ENCODE peak calls at places on chromosome 7, in nine cellular contexts. One of them, this sample, is unnamed.

GRCh38 chr7:2853147-2853546 is 9.0 kb upstream of the GNA12 start:
- DNase-seq in GM06990: no peak
- DNase-seq in kidney epithelial cell: no peak
- DNase-seq in AG08396: no peak
- DNase-seq in NCI-H2029 treated with DMSO at 0.1 percent for 48 hours: no peak
- DNase-seq in NCI-H2081: no peak
- DNase-seq in H54: no peak
- DNase-seq in foreskin melanocyte: no peak
- DNase-seq in dorsolateral prefrontal cortex: no peak
- DNase-seq in this sample: no peak

GRCh38 chr7:69597278-69598076 is 798 bp upstream of the AUTS2 start:
- DNase-seq in GM06990: peak; percentile 59
- DNase-seq in kidney epithelial cell: no peak
- DNase-seq in AG08396: peak; percentile 20
- DNase-seq in NCI-H2029 treated with DMSO at 0.1 percent for 48 hours: no peak
- DNase-seq in NCI-H2081: no peak
- DNase-seq in H54: peak; percentile 48
- DNase-seq in foreskin melanocyte: no peak
- DNase-seq in dorsolateral prefrontal cortex: no peak
- DNase-seq in this sample: no peak

GRCh38 chr7:20470726-20471125 is 140.0 kb downstream of the ITGB8 start:
- DNase-seq in GM06990: no peak
- DNase-seq in kidney epithelial cell: no peak
- DNase-seq in AG08396: no peak
- DNase-seq in NCI-H2029 treated with DMSO at 0.1 percent for 48 hours: no peak
- DNase-seq in NCI-H2081: no peak
- DNase-seq in H54: no peak
- DNase-seq in foreskin melanocyte: no peak
- DNase-seq in dorsolateral prefrontal cortex: no peak
- DNase-seq in this sample: no peak

GRCh38 chr7:25069900-25070443 is 55.1 kb downstream of the CYCS start:
- DNase-seq in GM06990: peak; percentile 24
- DNase-seq in kidney epithelial cell: peak; percentile 42
- DNase-seq in AG08396: peak; percentile 77
- DNase-seq in NCI-H2029 treated with DMSO at 0.1 percent for 48 hours: peak; percentile 66
- DNase-seq in NCI-H2081: peak; percentile 87
- DNase-seq in H54: peak; percentile 72
- DNase-seq in foreskin melanocyte: peak; percentile 54
- DNase-seq in dorsolateral prefrontal cortex: no peak
- DNase-seq in this sample: peak; percentile 85

GRCh38 chr7:114487174-114487573 is 72.6 kb downstream of the FOXP2 start:
- DNase-seq in GM06990: no peak
- DNase-seq in kidney epithelial cell: no peak
- DNase-seq in AG08396: no peak
- DNase-seq in NCI-H2029 treated with DMSO at 0.1 percent for 48 hours: no peak
- DNase-seq in NCI-H2081: no peak
- DNase-seq in H54: no peak
- DNase-seq in foreskin melanocyte: no peak
- DNase-seq in dorsolateral prefrontal cortex: no peak
- DNase-seq in this sample: no peak

GRCh38 chr7:131108212-131108980 is 219.3 kb upstream of the MKLN1 start:
- DNase-seq in GM06990: peak; percentile 59
- DNase-seq in kidney epithelial cell: no peak
- DNase-seq in AG08396: no peak
- DNase-seq in NCI-H2029 treated with DMSO at 0.1 percent for 48 hours: no peak
- DNase-seq in NCI-H2081: no peak
- DNase-seq in H54: no peak
- DNase-seq in foreskin melanocyte: no peak
- DNase-seq in dorsolateral prefrontal cortex: no peak
- DNase-seq in this sample: no peak

GRCh38 chr7:24408798-24409428 is 124.9 kb downstream of the NPY start:
- DNase-seq in GM06990: no peak
- DNase-seq in kidney epithelial cell: no peak
- DNase-seq in AG08396: no peak
- DNase-seq in NCI-H2029 treated with DMSO at 0.1 percent for 48 hours: no peak
- DNase-seq in NCI-H2081: no peak
- DNase-seq in H54: no peak
- DNase-seq in foreskin melanocyte: no peak
- DNase-seq in dorsolateral prefrontal cortex: no peak
- DNase-seq in this sample: no peak

GRCh38 chr7:69768986-69769595 is 170.8 kb downstream of the AUTS2 start:
- DNase-seq in GM06990: no peak
- DNase-seq in kidney epithelial cell: no peak
- DNase-seq in AG08396: no peak
- DNase-seq in NCI-H2029 treated with DMSO at 0.1 percent for 48 hours: peak; percentile 19
- DNase-seq in NCI-H2081: peak; percentile 43
- DNase-seq in H54: no peak
- DNase-seq in foreskin melanocyte: no peak
- DNase-seq in dorsolateral prefrontal cortex: no peak
- DNase-seq in this sample: no peak

GRCh38 chr7:1749864-1750466 is 79.9 kb downstream of the ELFN1 start:
- DNase-seq in GM06990: no peak
- DNase-seq in kidney epithelial cell: no peak
- DNase-seq in AG08396: no peak
- DNase-seq in NCI-H2029 treated with DMSO at 0.1 percent for 48 hours: no peak
- DNase-seq in NCI-H2081: no peak
- DNase-seq in H54: peak; percentile 82
- DNase-seq in foreskin melanocyte: no peak
- DNase-seq in dorsolateral prefrontal cortex: peak; percentile 39
- DNase-seq in this sample: no peak

GRCh38 chr7:33191326-33191725 is 62.0 kb downstream of the BBS9 start:
- DNase-seq in GM06990: no peak
- DNase-seq in kidney epithelial cell: no peak
- DNase-seq in AG08396: no peak
- DNase-seq in NCI-H2029 treated with DMSO at 0.1 percent for 48 hours: peak; percentile 86
- DNase-seq in NCI-H2081: no peak
- DNase-seq in H54: no peak
- DNase-seq in foreskin melanocyte: no peak
- DNase-seq in dorsolateral prefrontal cortex: no peak
- DNase-seq in this sample: no peak

GRCh38 chr7:153390955-153391354 is 631.4 kb downstream of the ACTR3B start:
- DNase-seq in GM06990: no peak
- DNase-seq in kidney epithelial cell: no peak
- DNase-seq in AG08396: no peak
- DNase-seq in NCI-H2029 treated with DMSO at 0.1 percent for 48 hours: no peak
- DNase-seq in NCI-H2081: no peak
- DNase-seq in H54: no peak
- DNase-seq in foreskin melanocyte: no peak
- DNase-seq in dorsolateral prefrontal cortex: no peak
- DNase-seq in this sample: no peak

GRCh38 chr7:167087-167855 is 25.1 kb upstream of the FAM20C start:
- DNase-seq in GM06990: no peak
- DNase-seq in kidney epithelial cell: no peak
- DNase-seq in AG08396: no peak
- DNase-seq in NCI-H2029 treated with DMSO at 0.1 percent for 48 hours: no peak
- DNase-seq in NCI-H2081: no peak
- DNase-seq in H54: no peak
- DNase-seq in foreskin melanocyte: no peak
- DNase-seq in dorsolateral prefrontal cortex: peak; percentile 40
- DNase-seq in this sample: no peak

GRCh38 chr7:7757576-7757975 is 39.2 kb upstream of the RPA3 start:
- DNase-seq in GM06990: no peak
- DNase-seq in kidney epithelial cell: no peak
- DNase-seq in AG08396: no peak
- DNase-seq in NCI-H2029 treated with DMSO at 0.1 percent for 48 hours: no peak
- DNase-seq in NCI-H2081: no peak
- DNase-seq in H54: no peak
- DNase-seq in foreskin melanocyte: no peak
- DNase-seq in dorsolateral prefrontal cortex: no peak
- DNase-seq in this sample: no peak

GRCh38 chr7:4265056-4265455 is 417.0 kb upstream of the FOXK1 start:
- DNase-seq in GM06990: no peak
- DNase-seq in kidney epithelial cell: no peak
- DNase-seq in AG08396: no peak
- DNase-seq in NCI-H2029 treated with DMSO at 0.1 percent for 48 hours: no peak
- DNase-seq in NCI-H2081: no peak
- DNase-seq in H54: no peak
- DNase-seq in foreskin melanocyte: no peak
- DNase-seq in dorsolateral prefrontal cortex: no peak
- DNase-seq in this sample: no peak